ENCODE peak calls at places on chromosomes 13 and 19, in four cellular contexts. Q, H, F and I are unnamed samples.

GRCh38 chr19:56956503-56957226 is 116.1 kb upstream of the PEG3 start:
- DNase-seq in F (no peak), Q (no peak), H (no peak), I (no peak)

GRCh38 chr19:55581828-55582223 is 1.2 kb upstream of the ZNF579 start:
- DNase-seq in Q (no peak), H (peak; percentile 92), F (no peak), I (no peak)

GRCh38 chr13:111516712-111517640 is 196.5 kb downstream of the TEX29 start:
- DNase-seq in H (no peak), Q (no peak), F (no peak), I (no peak)

GRCh38 chr13:37023871-37024270 is 23.3 kb downstream of the EXOSC8 start:
- DNase-seq in F (no peak), Q (no peak), H (no peak), I (no peak)

GRCh38 chr19:29784598-29785223 is 27.1 kb upstream of the CCNE1 start:
- DNase-seq in Q (no peak), F (no peak), H (no peak), I (no peak)

GRCh38 chr19:57829316-57829715 is 783 bp upstream of the ZNF587B start:
- DNase-seq in Q (no peak), F (no peak), H (peak; percentile 59), I (no peak)

GRCh38 chr13:31043891-31044657 is 111.6 kb downstream of the TEX26 start:
- DNase-seq in H (peak; percentile 57), F (peak; percentile 78), Q (peak; percentile 76), I (peak; percentile 48)

GRCh38 chr13:24038846-24039330 is 121.6 kb upstream of the SPATA13 start:
- DNase-seq in Q (no peak), H (peak; percentile 22), F (no peak), I (no peak)

GRCh38 chr19:44891016-44891882 is at the start of gene TOMM40:
- DNase-seq in F (no peak), H (peak; percentile 99), Q (peak; percentile 25), I (no peak)

GRCh38 chr19:45897413-45897812 is 5.0 kb downstream of the MYPOP start:
- DNase-seq in Q (no peak), H (no peak), F (no peak), I (no peak)

GRCh38 chr13:35714588-35714987 is 238.1 kb upstream of the MAB21L1 start:
- DNase-seq in H (no peak), Q (no peak), F (no peak), I (no peak)

GRCh38 chr19:6739884-6740588 is 556 bp downstream of the TRIP10 start:
- DNase-seq in H (no peak), F (no peak), Q (peak; percentile 68), I (no peak)

GRCh38 chr19:53989600-53990533 is 1.6 kb upstream of the CACNG6 start:
- DNase-seq in H (no peak), Q (no peak), F (no peak), I (peak; percentile 87)

GRCh38 chr19:19606021-19606420 is 12.5 kb downstream of the PBX4 start:
- DNase-seq in Q (no peak), F (peak; percentile 82), H (no peak), I (no peak)

GRCh38 chr19:7905859-7906258 is 2.2 kb downstream of the MAP2K7 start:
- DNase-seq in H (no peak), Q (no peak), F (no peak), I (no peak)

GRCh38 chr19:17036640-17037039 is 10.0 kb upstream of the CPAMD8 start:
- DNase-seq in H (no peak), F (no peak), Q (no peak), I (no peak)

GRCh38 chr19:15390814-15391213 is 11.2 kb upstream of the AKAP8 start:
- DNase-seq in H (no peak), Q (no peak), F (no peak), I (no peak)

GRCh38 chr19:11475861-11476260 is 5.0 kb downstream of the ELAVL3 start:
- DNase-seq in H (no peak), Q (no peak), F (no peak), I (no peak)

GRCh38 chr19:39190768-39191167 is 6.0 kb upstream of the NCCRP1 start:
- DNase-seq in H (no peak), Q (no peak), F (no peak), I (no peak)

GRCh38 chr19:4310247-4311121 is 6.1 kb downstream of the FSD1 start:
- DNase-seq in Q (peak; percentile 96), H (peak; percentile 94), F (peak; percentile 57), I (no peak)

GRCh38 chr19:18320865-18321728 is 1.8 kb downstream of the LSM4 start:
- DNase-seq in F (no peak), Q (peak; percentile 38), H (no peak), I (no peak)

GRCh38 chr19:29013988-29014387 is 199.0 kb downstream of the UQCRFS1 start:
- DNase-seq in Q (no peak), F (no peak), H (no peak), I (no peak)

GRCh38 chr19:42311612-42312160 is 1.4 kb upstream of the TMEM145 start:
- DNase-seq in F (no peak), Q (no peak), H (no peak), I (no peak)

GRCh38 chr13:110338441-110339101 is 31.5 kb downstream of the COL4A2 start:
- DNase-seq in F (no peak), H (no peak), Q (no peak), I (no peak)

GRCh38 chr19:1857648-1858326 is 5.6 kb downstream of the KLF16 start:
- DNase-seq in F (no peak), Q (no peak), H (no peak), I (no peak)

GRCh38 chr13:113298001-113298945 is 1.2 kb downstream of the LAMP1 start:
- DNase-seq in Q (no peak), F (no peak), H (no peak), I (no peak)

GRCh38 chr19:40269216-40269940 is 15.8 kb downstream of the AKT2 start:
- DNase-seq in H (no peak), F (no peak), Q (no peak), I (no peak)

GRCh38 chr13:108223850-108224503 is 5.8 kb downstream of the ABHD13 start:
- DNase-seq in H (no peak), Q (no peak), F (no peak), I (no peak)

GRCh38 chr13:108215428-108215827 is at the start of gene LIG4:
- DNase-seq in F (peak; percentile 78), Q (peak; percentile 78), H (peak; percentile 79), I (peak; percentile 32)

GRCh38 chr13:108218044-108218974 is at the start of gene ABHD13:
- DNase-seq in H (peak; percentile 89), Q (peak; percentile 88), F (peak; percentile 84), I (peak; percentile 39)

GRCh38 chr13:108214511-108215383 is 589 bp downstream of the LIG4 start:
- DNase-seq in F (no peak), Q (no peak), H (no peak), I (no peak)

GRCh38 chr13:108220042-108220441 is 1.9 kb downstream of the ABHD13 start:
- DNase-seq in H (peak; percentile 9), F (peak; percentile 57), Q (no peak), I (no peak)
- H3K4me1 ChIP-seq in H (peaks cover 40% of the 10 kb centered on the region), F (peaks cover 17% of the 10 kb centered on the region), Q (peaks cover 10% of the 10 kb centered on the region), I (peaks cover 15% of the 10 kb centered on the region)

DNA sequence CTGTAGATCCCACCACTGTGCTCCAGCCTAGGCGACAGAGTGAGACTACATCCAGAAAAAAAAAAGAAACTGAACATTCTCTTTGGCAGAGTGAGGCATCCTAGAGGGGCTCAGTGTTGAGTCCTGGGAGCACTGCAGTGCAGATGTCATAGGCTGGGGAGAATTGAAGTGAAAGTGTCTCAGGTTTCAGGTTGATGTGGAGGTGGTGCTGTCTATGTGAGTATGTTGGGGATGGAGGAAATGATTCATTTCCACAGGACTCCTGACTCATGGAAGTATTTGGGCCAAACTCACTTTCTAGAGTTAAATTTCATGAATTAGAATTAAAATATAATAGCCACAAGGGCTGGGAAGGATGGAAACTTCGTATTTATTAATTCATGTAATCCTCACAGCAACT is 134.4 kb upstream of the TSC22D1 start:
- DNase-seq in Q (no peak), H (no peak), F (peak; percentile 73), I (no peak)
- TF ChIP-seq TCF7L2 in Q (no peak), H (no peak), F (no peak), I (no peak)

GRCh38 chr19:14113762-14114414 is 3.7 kb downstream of the PRKACA start:
- DNase-seq in H (no peak), F (peak; percentile 87), Q (peak; percentile 81), I (no peak)
- H3K4me1 ChIP-seq in H (peaks cover 66% of the 10 kb centered on the region), F (peaks cover 31% of the 10 kb centered on the region), Q (peaks cover 38% of the 10 kb centered on the region), I (peaks cover 36% of the 10 kb centered on the region)

GRCh38 chr19:48061401-48062344 is 17.8 kb upstream of the CABP5 start:
- DNase-seq in Q (no peak), F (no peak), H (no peak), I (no peak)
- TF ChIP-seq TCF7L2 in Q (no peak), F (no peak), H (no peak), I (no peak)

GRCh38 chr13:72181661-72182060 is 314.7 kb upstream of the DACH1 start:
- DNase-seq in F (no peak), H (no peak), Q (no peak), I (no peak)

GRCh38 chr13:72180253-72180952 is 313.4 kb upstream of the DACH1 start:
- DNase-seq in H (no peak), Q (no peak), F (no peak), I (no peak)

GRCh38 chr13:72186730-72187422 is 319.9 kb upstream of the DACH1 start:
- DNase-seq in Q (no peak), H (no peak), F (no peak), I (no peak)

DNA sequence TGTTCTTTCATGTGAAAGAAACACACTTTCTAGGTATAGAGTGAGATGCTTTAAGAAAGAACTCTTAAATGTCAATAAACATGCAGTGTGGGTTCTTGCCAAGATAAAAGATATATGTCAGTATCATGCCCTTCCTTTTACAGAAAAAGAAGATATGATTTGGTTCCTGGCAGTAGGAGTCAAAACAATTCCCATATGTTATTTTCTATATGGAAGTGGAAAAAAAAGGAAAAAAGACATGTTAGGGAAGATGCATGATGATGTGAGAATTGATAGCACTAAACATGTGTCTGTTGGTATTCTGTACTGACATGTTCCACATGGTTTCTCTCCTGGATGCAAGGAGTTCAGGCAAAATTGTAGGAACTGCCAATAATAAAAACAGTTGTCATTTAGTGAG is 318.8 kb upstream of the DACH1 start:
- DNase-seq in F (no peak), Q (no peak), H (no peak), I (no peak)
- H3K4me1 ChIP-seq in F (no peaks in the 10 kb centered on the region), Q (no peaks in the 10 kb centered on the region), H (no peaks in the 10 kb centered on the region), I (no peaks in the 10 kb centered on the region)

GRCh38 chr13:29369060-29369743 is 226.3 kb downstream of the SLC7A1 start:
- DNase-seq in F (peak; percentile 27), H (peak; percentile 44), Q (no peak), I (no peak)
- TF ChIP-seq TCF7L2 in F (no peak), H (no peak), Q (no peak), I (no peak)

GRCh38 chr13:94558721-94559120 is 37.2 kb downstream of the TGDS start:
- DNase-seq in F (no peak), Q (no peak), H (no peak), I (no peak)
- H3K4me1 ChIP-seq in F (no peaks in the 10 kb centered on the region), Q (no peaks in the 10 kb centered on the region), H (peaks cover 11% of the 10 kb centered on the region), I (no peaks in the 10 kb centered on the region)

GRCh38 chr19:48635966-48636858 is 967 bp downstream of the DBP start:
- DNase-seq in Q (no peak), H (no peak), F (no peak), I (no peak)
- TF ChIP-seq TCF7L2 in Q (no peak), H (no peak), F (no peak), I (no peak)

GRCh38 chr19:13045812-13046211 is 50.5 kb downstream of the NFIX start:
- DNase-seq in F (no peak), H (no peak), Q (no peak), I (no peak)
- H3K4me1 ChIP-seq in F (peaks cover 5% of the 10 kb centered on the region), H (peaks cover 30% of the 10 kb centered on the region), Q (no peaks in the 10 kb centered on the region), I (peaks cover 42% of the 10 kb centered on the region)